ENCODE peak calls at places on chromosome 9, in five cellular contexts. K is body of pancreas, F is A549, C is AG10803, A is mammary epithelial cell. V is an unnamed sample.

GRCh38 chr9:4515958-4516375 is 25.7 kb downstream of the SLC1A1 start:
- DNase-seq in K (no peak), A (no peak), C (peak), F (no peak), V (peak)

GRCh38 chr9:96014078-96014477 is 138.6 kb downstream of the ERCC6L2 start:
- DNase-seq in C (no peak), F (no peak), A (no peak), K (no peak), V (no peak)

GRCh38 chr9:126488310-126488709 is 125.4 kb upstream of the LMX1B start:
- DNase-seq in K (no peak), A (no peak), C (no peak), F (no peak), V (no peak)

GRCh38 chr9:12882430-12882829 is 107.6 kb downstream of the LURAP1L start:
- DNase-seq in A (no peak), F (no peak), K (no peak), C (peak), V (no peak)

GRCh38 chr9:111237447-111237846 is 92.6 kb downstream of the OR2K2 start:
- DNase-seq in F (no peak), C (no peak), A (no peak), K (no peak), V (no peak)

GRCh38 chr9:34253460-34253837 is 74.6 kb downstream of the UBAP1 start:
- DNase-seq in C (peak), K (peak), F (peak), A (peak), V (no peak)

GRCh38 chr9:90064248-90064647 is 459.4 kb downstream of the GADD45G start:
- DNase-seq in C (no peak), K (no peak), F (no peak), A (no peak), V (no peak)

GRCh38 chr9:94867281-94867841 is 140.9 kb downstream of the AOPEP start:
- DNase-seq in A (peak), C (peak), F (peak), K (peak), V (no peak)

GRCh38 chr9:37001461-37001860 is 32.6 kb downstream of the PAX5 start:
- DNase-seq in A (no peak), K (no peak), F (no peak), C (peak), V (peak)

GRCh38 chr9:90616806-90617205 is 25.8 kb downstream of the DIRAS2 start:
- DNase-seq in A (no peak), C (no peak), K (no peak), F (no peak), V (no peak)

GRCh38 chr9:133876144-133876543 is 116.0 kb downstream of the VAV2 start:
- DNase-seq in K (no peak), F (no peak), C (no peak), A (no peak), V (no peak)

GRCh38 chr9:132721661-132722060 is 51.4 kb downstream of the GTF3C4 start:
- DNase-seq in A (no peak), F (no peak), K (no peak), C (no peak), V (no peak)

GRCh38 chr9:133406480-133407307 is 11.1 kb downstream of the REXO4 start:
- DNase-seq in C (peak), K (peak), A (peak), F (peak), V (peak)

GRCh38 chr9:129014611-129015010 is 13.5 kb downstream of the SH3GLB2 start:
- DNase-seq in A (no peak), F (no peak), C (no peak), K (no peak), V (no peak)

GRCh38 chr9:87007711-87008360 is 60.5 kb upstream of the GAS1 start:
- DNase-seq in C (peak), A (no peak), F (no peak), K (no peak), V (no peak)

GRCh38 chr9:99929652-99930051 is 23.2 kb downstream of the STX17 start:
- DNase-seq in K (no peak), F (no peak), C (no peak), A (no peak), V (no peak)

GRCh38 chr9:6098431-6098830 is 83.0 kb upstream of the RANBP6 start:
- DNase-seq in F (no peak), K (no peak), A (peak), C (peak), V (no peak)

GRCh38 chr9:120893585-120893857 is 16.5 kb upstream of the PHF19 start:
- DNase-seq in A (no peak), K (no peak), C (no peak), F (no peak), V (no peak)

GRCh38 chr9:16824545-16825041 is 45.9 kb downstream of the BNC2 start:
- DNase-seq in C (peak), A (peak), F (peak), K (no peak), V (no peak)

GRCh38 chr9:71725590-71726338 is 42.5 kb downstream of the CEMIP2 start:
- DNase-seq in A (peak), C (peak), F (peak), K (no peak), V (no peak)

GRCh38 chr9:127707766-127708165 is 978 bp downstream of the CFAP157 start:
- DNase-seq in C (no peak), A (no peak), F (peak), K (no peak), V (no peak)

GRCh38 chr9:75186767-75187380 is 98.6 kb downstream of the OSTF1 start:
- DNase-seq in C (peak), F (peak), K (no peak), A (no peak), V (no peak)

GRCh38 chr9:135336722-135337490 is 142.7 kb upstream of the PPP1R26 start:
- DNase-seq in F (no peak), A (no peak), C (no peak), K (no peak), V (no peak)

GRCh38 chr9:114894801-114895433 is 35.5 kb downstream of the TNFSF8 start:
- DNase-seq in C (peak), K (no peak), A (peak), F (peak), V (no peak)
- TF ChIP-seq CTCF in C (no peak), K (no peak), A (no peak), F (no peak), V (no peak)

GRCh38 chr9:81609782-81610738 is 79.3 kb downstream of the TLE1 start:
- DNase-seq in C (peak), K (no peak), F (no peak), A (peak), V (peak)
- TF ChIP-seq CTCF in C (no peak), K (no peak), F (no peak), A (no peak), V (no peak)

GRCh38 chr9:69671904-69672827 is at the start of gene APBA1:
- DNase-seq in A (peak), C (peak), K (peak), F (peak), V (no peak)
- TF ChIP-seq CTCF in A (no peak), C (no peak), K (peak), F (no peak), V (no peak)

DNA sequence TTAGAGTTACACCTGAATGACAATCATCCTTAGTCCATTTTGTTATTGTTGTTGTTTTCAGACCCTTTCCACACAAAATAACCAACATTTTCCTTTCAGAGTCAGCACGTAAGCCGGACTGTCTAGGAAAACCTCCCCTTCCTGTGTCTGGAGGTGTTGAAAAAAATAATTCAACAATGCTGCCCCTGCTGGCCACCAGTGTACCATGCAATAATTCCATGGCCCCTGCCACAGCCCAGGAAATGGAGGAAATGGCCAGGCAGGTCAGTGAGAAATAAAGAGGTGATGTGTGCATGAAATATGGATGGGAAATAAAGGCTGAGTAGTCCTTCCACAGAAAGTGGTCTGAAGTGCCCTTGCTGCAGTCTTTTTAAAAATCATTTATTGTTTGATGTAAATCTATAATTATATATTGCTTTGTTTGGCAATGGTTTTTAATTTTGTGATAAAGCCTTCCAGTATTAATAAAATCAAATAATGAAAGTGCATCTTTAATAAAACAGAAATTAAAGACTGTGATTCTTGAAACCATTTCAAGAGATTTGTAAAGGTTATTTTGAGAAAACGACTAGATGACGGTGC is 152.8 kb upstream of the PAPPA start:
- DNase-seq in K (peak), F (peak), A (no peak), C (no peak), V (no peak)
- TF ChIP-seq CTCF in K (peak), F (peak), A (peak), C (peak), V (peak)

GRCh38 chr9:20529837-20530236 is 92.5 kb downstream of the MLLT3 start:
- DNase-seq in K (no peak), F (no peak), A (no peak), C (no peak), V (no peak)

GRCh38 chr9:20528253-20528652 is 94.0 kb downstream of the MLLT3 start:
- DNase-seq in C (no peak), A (no peak), K (no peak), F (no peak), V (no peak)

GRCh38 chr9:20526500-20527319 is 95.6 kb downstream of the MLLT3 start:
- DNase-seq in A (no peak), C (peak), F (no peak), K (no peak), V (peak)

GRCh38 chr9:20524776-20525175 is 97.5 kb downstream of the MLLT3 start:
- DNase-seq in F (peak), C (no peak), A (no peak), K (no peak), V (no peak)
- TF ChIP-seq CTCF in F (peak), C (peak), A (peak), K (peak), V (peak)

GRCh38 chr9:77507212-77507961 is 140.7 kb downstream of the GNA14 start:
- DNase-seq in C (no peak), K (no peak), A (no peak), F (no peak), V (no peak)
- TF ChIP-seq CTCF in C (no peak), K (no peak), A (no peak), F (no peak), V (no peak)

V was measured in GM12864.